ENCODE peak calls at places on chromosomes 4 and X, in four cellular contexts. I, Q, K and J are unnamed samples.

GRCh38 chr4:64713256-64713840 is 304.1 kb upstream of the TECRL start:
- DNase-seq in I (peak), Q (peak), K (no peak), J (no peak)

GRCh38 chr4:113384600-113384999 is 335.1 kb downstream of the ANK2 start:
- DNase-seq in I (no peak), Q (no peak), K (peak), J (no peak)

GRCh38 chr4:31235961-31236360 is 515.8 kb downstream of the PCDH7 start:
- DNase-seq in I (no peak), Q (no peak), K (no peak), J (no peak)

GRCh38 chr4:145960012-145960411 is 21.4 kb upstream of the ZNF827 start:
- DNase-seq in I (no peak), Q (no peak), K (no peak), J (no peak)

GRCh38 chr4:136706942-136707341 is 825.4 kb downstream of the PCDH18 start:
- DNase-seq in I (no peak), Q (no peak), K (no peak), J (no peak)

GRCh38 chr4:169079942-169080827 is 70.1 kb upstream of the CBR4 start:
- DNase-seq in I (peak), Q (peak), K (no peak), J (no peak)

GRCh38 chr4:182752158-182752910 is 164.9 kb downstream of the DCTD start:
- DNase-seq in I (no peak), Q (no peak), K (no peak), J (no peak)

GRCh38 chrX:55452825-55453124 is 848 bp downstream of the MAGEH1 start:
- DNase-seq in I (no peak), Q (peak), K (no peak), J (no peak)

GRCh38 chrX:66915893-66916292 is 277.0 kb upstream of the EDA2R start:
- DNase-seq in I (no peak), Q (no peak), K (no peak), J (no peak)

GRCh38 chr4:93828332-93828829 is at the start of gene ATOH1:
- DNase-seq in I (no peak), Q (peak), K (peak), J (no peak)

GRCh38 chrX:151984328-151984727 is 9.9 kb upstream of the GABRE start:
- DNase-seq in I (peak), Q (no peak), K (no peak), J (peak)

GRCh38 chr4:145177906-145178538 is 2.4 kb downstream of the OTUD4 start:
- DNase-seq in I (peak), Q (no peak), K (no peak), J (no peak)

GRCh38 chr4:140995058-140995457 is 138.2 kb downstream of the RNF150 start:
- DNase-seq in I (no peak), Q (no peak), K (no peak), J (no peak)

GRCh38 chrX:125384843-125385242 is 65.2 kb downstream of the TEX13C start:
- DNase-seq in I (no peak), Q (no peak), K (no peak), J (no peak)

GRCh38 chrX:10217218-10217617 is 60.4 kb downstream of the CLCN4 start:
- DNase-seq in I (no peak), Q (no peak), K (no peak), J (no peak)

DNA sequence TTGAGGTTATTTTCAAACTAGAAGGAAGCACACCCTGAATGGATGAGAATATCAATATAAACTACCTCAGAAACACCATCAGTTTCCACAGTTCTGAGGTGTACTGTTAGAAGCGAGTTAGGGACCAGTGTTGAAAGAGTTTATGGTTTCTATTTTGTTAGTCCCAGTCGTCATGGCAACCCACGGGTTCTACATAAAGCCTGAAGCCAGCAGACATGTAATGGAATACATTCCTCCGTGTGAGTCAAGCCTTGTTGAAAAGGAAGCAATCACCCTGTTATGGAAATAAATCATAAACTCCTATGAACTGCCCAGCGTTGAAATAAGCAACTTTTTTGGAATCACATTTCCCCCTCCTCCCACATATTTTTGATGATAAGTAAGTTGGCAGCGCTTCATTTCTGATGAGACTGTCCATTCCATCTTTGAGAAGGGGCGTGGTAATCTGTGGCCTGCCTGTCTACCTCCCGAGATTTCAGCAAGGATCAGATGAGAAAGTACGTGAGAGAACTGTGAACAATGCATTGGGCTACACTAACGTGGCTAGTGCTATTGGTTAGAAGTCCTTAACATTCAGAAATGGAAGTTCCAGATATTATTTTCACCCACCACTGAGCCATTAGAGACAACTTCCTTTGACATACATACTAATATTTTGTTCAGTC is 40.4 kb upstream of the PDHA1 start:
- DNase-seq in I (no peak), Q (no peak), K (no peak), J (no peak)
- TF ChIP-seq TCF7L2 in I (no peak), Q (no peak), K (no peak), J (no peak)

DNA sequence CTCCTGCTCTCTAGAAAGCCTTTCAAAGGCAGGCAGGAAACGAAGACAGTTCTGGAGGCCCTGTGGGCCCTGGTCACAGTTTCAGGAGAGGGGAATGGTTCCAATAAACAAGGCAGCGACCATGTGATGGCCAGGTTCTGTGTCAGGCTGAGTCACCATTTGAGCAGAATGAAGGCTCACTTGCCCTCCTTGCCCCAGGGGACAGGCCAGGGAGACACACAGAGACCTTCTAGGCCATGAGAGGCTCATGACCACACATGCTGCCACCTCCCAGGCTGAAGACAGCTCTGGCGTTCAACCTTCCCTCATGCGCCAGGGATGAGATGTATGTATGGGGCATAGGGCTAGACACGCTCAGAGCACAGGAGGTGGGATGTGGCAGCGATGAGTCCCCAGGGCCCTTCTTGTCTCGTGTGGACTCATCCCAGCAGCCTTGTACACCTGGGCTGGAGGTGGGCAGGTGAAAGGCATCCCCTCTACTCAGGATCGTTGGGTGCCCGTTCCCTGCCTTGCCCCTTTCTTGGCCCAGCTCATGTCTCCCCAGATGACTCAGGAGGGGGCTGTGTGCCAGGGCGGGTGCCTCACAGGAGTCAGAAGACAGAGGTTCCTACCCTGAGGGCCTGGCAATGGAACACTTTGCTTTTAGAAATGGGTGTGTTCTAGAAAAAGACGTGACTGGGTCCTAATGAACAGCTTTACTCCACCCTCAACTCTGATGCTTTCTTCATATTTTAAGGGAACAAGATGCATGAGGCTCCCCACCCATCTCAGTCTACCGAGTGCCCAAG is 22.8 kb upstream of the TRIM2 start:
- DNase-seq in I (no peak), Q (no peak), K (no peak), J (no peak)
- TF ChIP-seq TCF7L2 in I (no peak), Q (no peak), K (no peak), J (no peak)

DNA sequence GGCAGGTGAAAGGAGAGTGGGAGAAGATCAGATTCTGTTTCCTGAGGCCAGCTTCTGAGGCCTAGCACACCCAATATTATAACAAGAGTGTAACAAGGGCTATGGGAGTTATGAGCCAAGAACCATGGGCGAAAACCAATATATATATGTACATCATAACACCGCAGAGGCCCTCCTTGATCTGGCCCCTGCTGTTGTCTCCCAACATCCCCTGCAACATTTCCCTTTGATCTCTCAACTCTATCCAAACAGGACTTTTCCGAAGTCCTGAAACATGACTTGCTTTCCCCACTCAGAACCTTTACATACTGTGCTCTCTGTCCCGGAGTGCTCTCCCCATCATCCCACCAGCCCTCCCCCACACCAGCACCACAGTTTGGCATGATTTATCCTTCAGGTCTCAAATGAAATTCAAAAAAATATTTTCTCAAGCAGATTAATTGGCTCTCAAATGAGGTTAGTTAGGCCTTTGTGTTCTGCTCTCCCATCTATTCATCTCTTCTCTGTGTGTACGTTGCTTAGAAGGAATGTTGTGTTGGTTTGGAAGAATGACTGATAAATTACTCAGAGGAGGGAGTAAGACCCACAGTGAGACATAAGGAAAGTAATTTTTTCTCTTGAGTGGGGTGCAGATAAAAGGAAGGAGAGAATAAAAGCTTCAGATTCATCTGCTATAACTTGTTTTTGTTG is 58.1 kb upstream of the SMIM10 start:
- DNase-seq in I (peak), Q (no peak), K (no peak), J (no peak)
- TF ChIP-seq TCF7L2 in I (no peak), Q (no peak), K (peak), J (peak)

GRCh38 chrX:12013220-12013619 is 125.1 kb upstream of the FRMPD4 start:
- DNase-seq in I (no peak), Q (no peak), K (no peak), J (no peak)
- TF ChIP-seq TCF7L2 in I (no peak), Q (no peak), K (no peak), J (no peak)